ENCODE peak calls at places on chromosome 13, in four cellular contexts. A is HCT116, U is HepG2, F is K562. R is an unnamed sample.

GRCh38 chr13:31681133-31681532 is 58.2 kb upstream of the RXFP2 start:
- DNase-seq in A (no peak), U (no peak), F (no peak), R (peak; percentile 8)

GRCh38 chr13:55497486-55497885 is 1643.2 kb upstream of the PRR20A start:
- DNase-seq in U (no peak), A (no peak), F (no peak), R (no peak)

GRCh38 chr13:39263033-39263432 is 224.8 kb downstream of the NHLRC3 start:
- DNase-seq in F (peak; percentile 18), A (peak; percentile 24), U (peak; percentile 23), R (peak; percentile 52)

GRCh38 chr13:60679928-60680693 is 283.1 kb downstream of the TDRD3 start:
- DNase-seq in U (no peak), F (no peak), A (no peak), R (no peak)

GRCh38 chr13:25214371-25215252 is 42.5 kb upstream of the AMER2 start:
- DNase-seq in A (no peak), F (no peak), U (no peak), R (no peak)

GRCh38 chr13:73844986-73845385 is 289.2 kb downstream of the KLF12 start:
- DNase-seq in A (no peak), F (no peak), U (no peak), R (no peak)

GRCh38 chr13:82136880-82137279 is 1745.4 kb downstream of the SLITRK1 start:
- DNase-seq in F (no peak), U (no peak), A (no peak), R (no peak)

GRCh38 chr13:108346376-108346775 is 76.9 kb downstream of the TNFSF13B start:
- DNase-seq in U (no peak), F (no peak), A (no peak), R (no peak)

GRCh38 chr13:73325351-73326214 is 266.8 kb downstream of the KLF5 start:
- DNase-seq in F (no peak), A (no peak), U (peak; percentile 34), R (no peak)

GRCh38 chr13:93234459-93234858 is 7.9 kb downstream of the GPC6 start:
- DNase-seq in U (no peak), F (no peak), A (no peak), R (no peak)

GRCh38 chr13:86986448-86986847 is 684.7 kb upstream of the SLITRK5 start:
- DNase-seq in U (peak; percentile 52), A (no peak), F (no peak), R (no peak)

GRCh38 chr13:47865883-47866282 is 135.2 kb downstream of the SUCLA2 start:
- DNase-seq in U (no peak), A (no peak), F (peak; percentile 6), R (no peak)

GRCh38 chr13:107450931-107451330 is 764.4 kb downstream of the LIG4 start:
- DNase-seq in A (no peak), F (no peak), U (no peak), R (no peak)

GRCh38 chr13:25911020-25911419 is 140.8 kb downstream of the SHISA2 start:
- DNase-seq in U (no peak), A (no peak), F (no peak), R (no peak)

GRCh38 chr13:50514249-50514648 is 329.2 kb downstream of the DLEU7 start:
- DNase-seq in F (no peak), A (no peak), U (no peak), R (no peak)

GRCh38 chr13:44713793-44714469 is 137.8 kb upstream of the TSC22D1 start:
- DNase-seq in F (no peak), U (peak; percentile 53), A (peak; percentile 79), R (no peak)

GRCh38 chr13:51315658-51316057 is 23.8 kb upstream of the SERPINE3 start:
- DNase-seq in U (no peak), F (no peak), A (no peak), R (no peak)

GRCh38 chr13:79070343-79070974 is 335.6 kb downstream of the RBM26 start:
- DNase-seq in A (no peak), F (no peak), U (no peak), R (no peak)

GRCh38 chr13:26961890-26962615 is 201.5 kb upstream of the GPR12 start:
- DNase-seq in A (no peak), U (peak; percentile 92), F (peak; percentile 32), R (no peak)

GRCh38 chr13:96730676-96731075 is 263.6 kb downstream of the OXGR1 start:
- DNase-seq in F (no peak), U (no peak), A (no peak), R (no peak)

GRCh38 chr13:96769874-96770273 is 224.4 kb downstream of the OXGR1 start:
- DNase-seq in U (no peak), A (no peak), F (no peak), R (peak; percentile 35)

DNA sequence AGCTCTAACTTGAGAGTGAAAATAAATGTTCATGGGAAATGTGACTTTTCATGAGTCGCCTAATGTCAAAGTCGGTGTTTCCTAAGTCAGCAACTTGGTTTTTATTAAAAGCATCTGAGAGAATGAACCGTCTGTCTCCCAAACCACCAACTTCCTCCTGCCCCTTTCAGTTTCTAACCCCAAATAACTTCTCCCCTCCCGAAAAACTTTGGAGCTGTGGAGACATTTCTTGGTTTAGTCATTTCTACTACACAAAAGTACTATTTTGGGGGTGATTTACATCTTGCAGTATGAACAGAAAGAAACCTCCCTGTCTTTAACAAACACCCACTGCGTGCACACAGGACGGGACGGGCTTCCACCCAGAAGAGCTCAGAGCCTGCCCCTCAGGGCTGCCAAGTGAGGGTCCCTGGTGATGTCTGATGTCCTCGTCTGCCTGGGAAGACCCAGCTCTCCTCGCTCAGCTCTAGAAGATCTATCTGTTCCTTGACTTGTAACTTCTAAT is 65.0 kb downstream of the RASA3 start:
- DNase-seq in F (no peak), A (no peak), U (no peak), R (no peak)
- TF ChIP-seq ELF1 in F (no peak), A (no peak), U (no peak), R (no peak)

DNA sequence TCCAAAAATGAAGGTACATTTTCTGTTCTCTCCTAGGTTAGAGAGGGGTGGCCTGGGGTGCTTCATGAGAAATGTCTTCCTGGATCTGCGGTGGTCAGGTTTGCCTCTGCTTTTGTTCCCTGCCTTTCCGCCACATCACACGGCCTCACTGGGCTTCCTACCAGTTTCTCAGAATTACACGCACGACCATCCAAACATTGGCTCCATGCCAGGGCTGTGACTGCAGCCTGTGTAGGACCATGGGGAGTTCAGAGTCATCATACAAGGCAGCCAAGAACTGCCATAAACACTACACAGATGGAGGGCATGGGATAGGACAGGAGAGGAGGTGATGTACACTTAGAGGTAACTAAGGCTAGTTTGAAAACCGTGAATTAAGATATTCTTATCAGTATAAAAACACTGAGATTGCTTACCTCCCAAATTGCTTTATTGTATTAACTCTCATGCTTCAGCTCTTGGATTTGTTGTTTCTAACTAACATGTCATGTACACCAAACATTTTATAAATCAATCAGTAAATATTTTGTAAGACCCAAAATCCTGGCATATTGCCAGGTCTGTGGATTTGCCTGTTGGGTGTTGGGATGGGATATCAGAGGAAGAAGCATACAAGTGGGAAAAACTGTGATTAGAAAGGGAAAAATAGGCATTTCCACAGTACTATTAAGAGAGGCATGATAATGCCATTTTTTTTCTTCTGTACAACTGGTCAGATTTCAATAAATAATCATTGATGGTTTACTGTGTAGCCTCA is 45.2 kb downstream of the CDADC1 start:
- DNase-seq in A (no peak), F (peak; percentile 26), U (no peak), R (peak; percentile 49)
- TF ChIP-seq ELF1 in A (no peak), F (no peak), U (no peak), R (no peak)

GRCh38 chr13:99522288-99522687 is 21.0 kb downstream of the TM9SF2 start:
- DNase-seq in F (no peak), A (no peak), U (no peak), R (no peak)
- TF ChIP-seq ELF1 in F (no peak), A (no peak), U (no peak), R (no peak)

DNA sequence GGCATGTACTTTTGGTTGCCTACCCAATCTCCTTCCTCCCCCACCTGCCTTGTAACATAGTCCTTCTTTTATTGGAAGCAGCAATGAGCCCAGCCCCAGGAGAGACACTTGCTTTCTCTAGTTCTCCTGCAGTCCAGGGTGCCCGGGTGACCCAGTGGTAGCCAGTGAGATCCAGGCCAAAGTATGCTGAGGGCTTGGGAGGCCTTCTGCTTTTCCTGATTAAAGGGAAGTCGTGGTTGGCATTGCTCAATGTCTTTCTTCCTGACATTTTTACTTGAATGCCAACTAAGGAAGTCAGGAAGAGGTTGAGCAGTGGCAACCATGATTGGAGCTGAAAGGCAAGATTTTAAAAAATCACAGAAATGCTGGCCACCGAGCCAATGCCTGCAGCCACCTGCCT is 25.7 kb downstream of the CNMD start:
- DNase-seq in U (no peak), A (no peak), F (no peak), R (no peak)
- TF ChIP-seq ELF1 in U (no peak), A (no peak), F (no peak), R (no peak)

GRCh38 chr13:98328511-98328910 is 151.4 kb upstream of the RNF113B start:
- DNase-seq in U (no peak), F (no peak), A (no peak), R (no peak)

GRCh38 chr13:98325724-98326123 is 148.7 kb upstream of the RNF113B start:
- DNase-seq in F (no peak), A (no peak), U (no peak), R (no peak)

GRCh38 chr13:98324105-98324504 is 147.0 kb upstream of the RNF113B start:
- DNase-seq in U (no peak), F (no peak), A (no peak), R (no peak)

GRCh38 chr13:98326274-98326673 is 149.2 kb upstream of the RNF113B start:
- DNase-seq in A (no peak), U (no peak), F (no peak), R (no peak)

DNA sequence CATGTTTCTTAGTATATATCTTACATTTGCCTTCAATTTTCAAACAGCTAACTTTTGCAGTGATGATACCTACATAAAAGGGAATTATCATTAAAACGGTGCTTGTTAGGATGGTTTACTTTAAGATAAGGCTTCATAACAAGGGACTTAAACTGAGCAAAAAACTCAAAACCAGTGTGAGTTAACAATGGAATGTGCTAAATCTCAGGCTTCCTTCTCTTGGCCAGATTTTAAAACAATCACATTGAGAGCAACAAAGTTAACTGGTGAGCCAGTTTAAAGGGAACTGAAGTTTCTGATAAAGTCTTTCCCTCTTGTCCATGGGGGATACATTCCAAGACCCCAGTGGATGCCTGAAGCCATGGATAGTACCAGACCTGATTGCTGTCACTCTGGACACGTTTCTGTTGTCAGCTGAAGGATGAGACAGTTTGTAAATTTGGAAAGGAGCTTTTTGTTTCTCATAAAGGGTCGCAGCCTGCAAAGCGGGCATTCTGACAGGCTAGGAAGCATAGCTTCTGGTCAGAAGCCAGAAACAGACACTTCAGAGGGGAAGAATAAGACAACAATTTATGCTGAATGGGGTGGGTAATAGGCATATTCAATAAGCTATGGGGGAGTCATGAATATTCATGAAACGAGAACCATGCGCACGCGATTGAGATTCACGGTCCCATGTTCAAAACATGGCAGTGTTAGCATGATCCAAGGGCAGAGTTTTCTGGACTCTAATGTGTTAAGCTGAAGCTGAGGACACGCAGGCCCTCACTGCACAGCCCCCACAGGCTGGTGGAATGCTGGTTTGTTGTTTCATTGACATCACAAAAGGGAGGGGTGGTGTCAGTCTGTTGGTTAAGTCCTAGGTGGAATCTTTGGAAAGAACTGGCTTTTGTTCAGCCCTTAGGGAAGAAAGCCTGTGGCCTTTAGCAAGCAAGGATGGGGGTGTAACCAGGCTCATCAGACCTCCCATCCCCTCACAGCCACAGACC is 150.6 kb upstream of the RNF113B start:
- DNase-seq in F (no peak), U (peak; percentile 88), A (no peak), R (no peak)
- TF ChIP-seq ELF1 in F (no peak), U (no peak), A (no peak), R (no peak)

GRCh38 chr13:20703785-20704458 is 423 bp downstream of the IL17D start:
- DNase-seq in A (peak; percentile 66), F (peak; percentile 91), U (peak; percentile 58), R (peak; percentile 95)
- TF ChIP-seq ELF1 in A (no peak), F (peak; percentile 49), U (no peak), R (no peak)

GRCh38 chr13:75101997-75102720 is 379.8 kb downstream of the TBC1D4 start:
- DNase-seq in U (no peak), A (no peak), F (no peak), R (no peak)
- TF ChIP-seq ELF1 in U (no peak), A (no peak), F (no peak), R (no peak)